ENCODE peak calls at places on chromosomes 7 and 10, in six cellular contexts. S is stimulated activated CD4-positive, alpha-beta T cell treated with anti-CD3 and anti-CD28 coated beads, Interleukin-15, amount 100 ng/mL, for 48 hours; M is chondrocyte; P is SK-MEL-5; R is activated T-helper 1 cell treated with anti-CD3 and anti-CD28 coated beads, Interleukin-12 subunit alpha, Interleukin-12 subunit beta, Interleukin-2, Interleukin-4 antibody, amounts not matched to agents 30 ng/mL and 10 ng/mL and 1 ng/mL, durations not matched to agents 14 hours and 24 hours and 36 hours; V is foreskin melanocyte. W is an unnamed sample.

GRCh38 chr7:96596120-96596826 is 113.4 kb downstream of the SEM1 start:
- DNase-seq in S (no peak), M (no peak), P (peak), R (no peak), V (peak), W (no peak)

GRCh38 chr10:6958723-6959122 is 378.6 kb upstream of the PRKCQ start:
- DNase-seq in S (no peak), M (no peak), P (no peak), R (no peak), V (no peak), W (no peak)

GRCh38 chr10:13820591-13821377 is 234.0 kb downstream of the PRPF18 start:
- DNase-seq in S (no peak), M (no peak), P (no peak), R (no peak), V (no peak), W (no peak)

GRCh38 chr10:103749779-103750178 is 105.6 kb downstream of the SH3PXD2A start:
- DNase-seq in S (no peak), M (no peak), P (no peak), R (no peak), V (no peak), W (peak)

GRCh38 chr7:131637846-131638245 is 81.4 kb upstream of the PODXL start:
- DNase-seq in S (no peak), M (no peak), P (no peak), R (no peak), V (no peak), W (no peak)

GRCh38 chr10:51092402-51092801 is 18.1 kb downstream of the PRKG1 start:
- DNase-seq in S (no peak), M (no peak), P (no peak), R (no peak), V (no peak), W (no peak)

GRCh38 chr7:151452680-151453325 is 12.9 kb upstream of the CRYGN start:
- DNase-seq in S (no peak), M (no peak), P (no peak), R (no peak), V (no peak), W (no peak)

GRCh38 chr10:18567343-18567856 is 84.0 kb downstream of the NSUN6 start:
- DNase-seq in S (no peak), M (no peak), P (no peak), R (no peak), V (no peak), W (no peak)

GRCh38 chr10:58701398-58702135 is 188.9 kb downstream of the BICC1 start:
- DNase-seq in S (no peak), M (no peak), P (no peak), R (no peak), V (no peak), W (no peak)

W was measured in trophoblast cell.